ENCODE peak calls at places on chromosomes 11 and 22, in four cellular contexts. A, Q, X and C are unnamed samples.

GRCh38 chr11:96143016-96143670 is 199.9 kb downstream of the MAML2 start:
- DNase-seq in X (no peak), Q (no peak), A (no peak), C (no peak)

GRCh38 chr22:45210577-45211431 is 29.9 kb downstream of the KIAA0930 start:
- DNase-seq in Q (no peak), A (no peak), X (no peak), C (no peak)

GRCh38 chr11:76073716-76074115 is 132.6 kb downstream of the WNT11 start:
- DNase-seq in Q (no peak), A (peak; percentile 16), X (no peak), C (no peak)

GRCh38 chr22:31680764-31681624 is 19.0 kb upstream of the PISD start:
- DNase-seq in A (no peak), X (no peak), Q (no peak), C (no peak)

GRCh38 chr22:45246060-45246985 is 5.6 kb upstream of the KIAA0930 start:
- DNase-seq in A (peak; percentile 73), X (no peak), Q (no peak), C (peak; percentile 98)

GRCh38 chr22:21947040-21948014 is 5.3 kb downstream of the PPM1F start:
- DNase-seq in A (peak; percentile 57), Q (peak; percentile 100), X (no peak), C (peak; percentile 27)

GRCh38 chr11:46330887-46331652 is 16.2 kb upstream of the DGKZ start:
- DNase-seq in X (no peak), A (no peak), Q (no peak), C (no peak)

GRCh38 chr22:19051381-19051780 is 70.8 kb downstream of the DGCR2 start:
- DNase-seq in A (no peak), X (no peak), Q (no peak), C (no peak)

GRCh38 chr11:120121336-120121735 is 16.6 kb downstream of the TRIM29 start:
- DNase-seq in Q (no peak), X (no peak), A (no peak), C (no peak)

GRCh38 chr11:27807594-27807993 is 107.3 kb upstream of the BDNF start:
- DNase-seq in A (no peak), X (no peak), Q (no peak), C (no peak)
- TF ChIP-seq NFIC in A (no peak), X (no peak), Q (no peak), C (no peak)

GRCh38 chr11:100730266-100730665 is 43.2 kb downstream of the ARHGAP42 start:
- DNase-seq in Q (no peak), A (no peak), X (no peak), C (no peak)
- TF ChIP-seq NFIC in Q (no peak), A (no peak), X (no peak), C (no peak)

GRCh38 chr22:26529345-26529744 is 17.1 kb upstream of the TFIP11 start:
- DNase-seq in A (no peak), X (no peak), Q (no peak), C (peak; percentile 39)
- TF ChIP-seq NFIC in A (no peak), X (no peak), Q (no peak), C (no peak)

DNA sequence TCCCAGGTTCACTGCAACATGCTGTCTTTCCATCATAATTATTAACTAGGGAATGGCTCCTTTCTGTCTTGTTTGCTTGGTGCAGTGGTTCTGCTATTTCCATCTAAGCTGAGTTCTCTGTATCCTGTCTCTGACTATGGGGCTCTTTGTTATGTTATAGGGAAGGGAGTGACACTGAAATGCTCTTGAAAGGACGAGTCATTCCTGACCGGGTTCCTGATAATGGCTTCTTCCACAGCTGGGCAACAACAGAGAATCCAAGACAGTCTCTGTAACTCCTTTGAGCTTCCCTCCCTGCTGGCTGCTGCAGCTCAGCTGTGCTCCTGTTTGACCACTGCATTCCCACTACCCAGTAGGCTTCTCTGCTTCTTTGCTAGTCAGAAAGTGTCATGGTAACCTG is 24.1 kb downstream of the OR2AT4 start:
- DNase-seq in Q (no peak), A (no peak), X (no peak), C (peak; percentile 53)
- TF ChIP-seq NFIC in Q (no peak), A (no peak), X (no peak), C (no peak)

DNA sequence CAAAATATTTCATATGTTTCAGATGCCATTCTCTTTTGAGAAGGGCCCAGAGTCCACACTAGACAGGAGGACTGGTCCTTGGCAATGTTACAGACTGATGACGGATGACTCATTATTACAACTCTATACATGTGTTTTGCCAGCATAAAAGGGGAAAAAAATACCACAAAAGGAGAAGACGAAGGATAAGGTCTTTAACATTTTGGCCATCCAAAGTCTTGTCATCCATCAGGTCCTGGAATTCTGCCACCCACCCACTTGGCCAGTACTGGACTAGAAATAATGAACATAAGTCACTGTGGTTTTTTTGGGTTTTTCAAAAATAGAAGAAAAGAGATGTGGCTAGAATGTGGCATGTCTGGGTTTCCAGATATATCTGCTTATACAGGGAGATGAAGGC is 57.7 kb upstream of the BDNF start:
- DNase-seq in Q (no peak), A (no peak), X (no peak), C (no peak)
- TF ChIP-seq NFIC in Q (no peak), A (peak; percentile 89), X (no peak), C (no peak)

GRCh38 chr11:74696932-74697687 is 34.1 kb downstream of the CHRDL2 start:
- DNase-seq in A (no peak), X (no peak), Q (peak; percentile 57), C (peak; percentile 26)
- TF ChIP-seq NFIC in A (no peak), X (no peak), Q (no peak), C (no peak)

GRCh38 chr11:69707156-69707555 is 3.3 kb upstream of the FGF19 start:
- DNase-seq in Q (peak; percentile 59), A (no peak), X (no peak), C (no peak)
- TF ChIP-seq NFIC in Q (no peak), A (no peak), X (no peak), C (no peak)

DNA sequence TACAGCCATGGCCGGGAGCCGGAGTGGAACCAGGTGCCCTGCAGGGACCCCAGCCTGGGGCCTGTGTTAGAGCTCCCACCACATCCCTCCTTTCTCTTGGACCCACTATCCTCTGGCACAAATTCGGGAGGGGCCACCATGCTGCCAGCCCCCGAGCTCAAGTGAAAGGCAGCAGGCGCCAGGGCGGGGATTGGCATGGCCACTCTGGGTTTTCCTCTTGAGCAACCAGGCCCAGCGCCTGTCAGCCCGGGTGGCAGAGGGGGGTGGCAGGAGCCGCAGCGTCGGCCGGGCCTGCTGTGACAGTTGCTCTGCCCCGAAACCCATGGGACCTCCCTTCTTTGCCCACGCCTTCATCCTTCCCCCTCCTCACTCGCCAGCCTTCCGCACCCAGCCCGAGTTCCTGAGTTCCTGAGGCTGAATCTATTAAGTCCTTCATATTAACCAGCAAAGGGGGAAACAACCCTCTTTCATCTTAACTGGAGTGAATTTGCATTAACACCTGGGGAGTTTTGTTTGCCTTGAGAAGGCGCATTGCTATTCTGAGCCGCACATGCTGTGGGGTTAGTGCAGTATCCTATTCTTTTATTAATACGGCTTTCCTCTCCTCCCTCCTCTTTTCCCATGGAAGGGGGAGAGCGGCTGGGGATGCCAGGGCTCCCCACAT is 16.7 kb upstream of the CABP7 start:
- DNase-seq in A (peak; percentile 20), Q (no peak), X (no peak), C (no peak)
- TF ChIP-seq NFIC in A (no peak), Q (no peak), X (no peak), C (no peak)

DNA sequence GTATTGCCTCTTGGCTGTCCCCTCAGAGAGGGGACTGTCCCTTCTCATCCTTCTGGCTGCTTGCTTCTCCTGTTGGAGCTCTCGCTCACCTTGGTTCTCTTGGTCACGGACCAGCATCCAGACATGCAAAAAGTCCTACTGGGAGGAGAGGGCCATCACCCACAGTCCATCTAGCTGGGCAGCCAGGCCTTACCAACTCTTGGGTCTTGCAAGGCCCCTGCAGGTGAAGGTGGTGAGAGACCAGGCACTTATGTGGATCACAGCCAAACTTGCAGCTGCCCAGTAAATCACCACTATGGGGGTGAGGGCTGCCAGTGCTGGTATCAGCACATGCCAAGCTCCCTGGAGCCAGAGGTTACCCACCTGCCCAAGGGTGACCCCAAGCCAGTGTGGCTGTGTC is 36.3 kb downstream of the KCNQ1OT1 start:
- DNase-seq in Q (no peak), A (no peak), X (no peak), C (no peak)
- TF ChIP-seq NFIC in Q (no peak), A (no peak), X (no peak), C (no peak)

GRCh38 chr22:47016636-47017035 is 254.2 kb downstream of the TBC1D22A start:
- DNase-seq in A (no peak), X (no peak), Q (no peak), C (no peak)
- TF ChIP-seq NFIC in A (no peak), X (no peak), Q (no peak), C (no peak)